ENCODE peak calls at places on chromosomes 5 and 9, in nine cellular contexts. L is endodermal cell, T is suprapubic skin, I is tibial artery, F is A549, N is prostate gland, G is psoas muscle, K is heart right ventricle, X is neural progenitor cell. Q is an unnamed sample. For H3K4me1, the result is how much of the 10 kb centered on the place peaks cover.

GRCh38 chr9:136365775-136366223 is 2.3 kb upstream of the DNLZ start:
- DNase-seq in I (no peak), F (no peak), T (no peak), L (no peak), X (no peak), K (no peak), N (no peak), G (no peak), Q (no peak)

GRCh38 chr9:16787724-16788123 is 82.7 kb downstream of the BNC2 start:
- DNase-seq in L (no peak), T (no peak), X (no peak), F (no peak), I (no peak), K (no peak), N (no peak), G (no peak), Q (no peak)

GRCh38 chr9:92746567-92747458 is 17.8 kb downstream of the BICD2 start:
- DNase-seq in F (no peak), L (no peak), N (no peak), K (no peak), T (peak), G (no peak), X (no peak), I (no peak), Q (no peak)

GRCh38 chr9:77802512-77803293 is 154.6 kb upstream of the GNA14 start:
- DNase-seq in N (no peak), X (no peak), I (no peak), T (no peak), F (no peak), L (no peak), G (no peak), K (no peak), Q (no peak)

GRCh38 chr5:118126159-118126558 is 862.2 kb downstream of the DTWD2 start:
- DNase-seq in X (no peak), L (no peak), T (no peak), I (no peak), K (no peak), F (no peak), G (no peak), N (no peak), Q (no peak)

GRCh38 chr5:179866241-179867078 is 7.8 kb upstream of the MRNIP start:
- DNase-seq in T (peak), N (no peak), X (no peak), G (no peak), I (no peak), K (no peak), F (peak), L (no peak), Q (no peak)

GRCh38 chr9:21084242-21084850 is 6.6 kb upstream of the IFNB1 start:
- DNase-seq in T (no peak), K (no peak), L (no peak), N (no peak), F (no peak), I (no peak), G (no peak), X (no peak), Q (no peak)

GRCh38 chr5:849651-850301 is 1.0 kb downstream of the ZDHHC11 start:
- DNase-seq in I (peak), K (peak), N (no peak), T (peak), F (no peak), X (peak), G (peak), L (no peak), Q (peak)

GRCh38 chr9:15349892-15350761 is 43.1 kb upstream of the TTC39B start:
- DNase-seq in G (no peak), N (no peak), T (no peak), X (no peak), K (no peak), F (peak), I (no peak), L (no peak), Q (no peak)

GRCh38 chr9:17052626-17053025 is 82.2 kb upstream of the CNTLN start:
- DNase-seq in G (no peak), X (peak), K (no peak), F (no peak), I (no peak), N (no peak), L (no peak), T (no peak), Q (no peak)

GRCh38 chr5:72651109-72651508 is 143.9 kb upstream of the ZNF366 start:
- DNase-seq in N (no peak), I (no peak), T (no peak), G (no peak), L (no peak), F (no peak), X (no peak), K (no peak), Q (no peak)

GRCh38 chr5:54518146-54519082 is 855 bp downstream of the SNX18 start:
- DNase-seq in T (peak), G (peak), I (peak), X (peak), N (peak), F (peak), L (peak), K (peak), Q (peak)

GRCh38 chr9:73037613-73038012 is 84.8 kb upstream of the ALDH1A1 start:
- DNase-seq in K (no peak), X (no peak), L (no peak), N (no peak), I (no peak), G (no peak), T (no peak), F (peak), Q (no peak)

GRCh38 chr5:130705368-130705767 is 459.7 kb downstream of the HINT1 start:
- DNase-seq in I (no peak), T (no peak), L (no peak), N (no peak), X (no peak), K (no peak), G (no peak), F (no peak), Q (no peak)

GRCh38 chr5:75668988-75669760 is 48.1 kb downstream of the POC5 start:
- DNase-seq in X (no peak), K (peak), N (no peak), T (no peak), F (peak), I (no peak), G (peak), L (no peak), Q (peak)

GRCh38 chr5:112210430-112211005 is 208.6 kb downstream of the EPB41L4A start:
- DNase-seq in T (no peak), G (no peak), I (no peak), L (peak), X (peak), F (peak), N (peak), K (peak), Q (no peak)

GRCh38 chr5:102617187-102617856 is 118.5 kb upstream of the SLCO6A1 start:
- DNase-seq in N (no peak), G (no peak), X (no peak), F (no peak), L (no peak), I (no peak), K (no peak), T (no peak), Q (no peak)

GRCh38 chr5:106940986-106941385 is 729.8 kb downstream of the EFNA5 start:
- DNase-seq in F (peak), I (no peak), N (no peak), K (no peak), G (no peak), L (no peak), T (no peak), X (no peak), Q (no peak)

GRCh38 chr5:79787448-79787847 is 97.8 kb downstream of the CMYA5 start:
- DNase-seq in L (no peak), G (no peak), I (no peak), F (no peak), T (no peak), N (no peak), K (peak), X (no peak), Q (no peak)

GRCh38 chr5:57179262-57179960 is 5.6 kb downstream of the GPBP1 start:
- DNase-seq in I (no peak), G (no peak), F (no peak), K (peak), N (no peak), X (no peak), L (no peak), T (no peak), Q (no peak)

GRCh38 chr5:57174850-57175525 is 1.1 kb downstream of the GPBP1 start:
- DNase-seq in X (peak), G (no peak), L (no peak), T (no peak), N (peak), F (no peak), K (no peak), I (no peak), Q (peak)

GRCh38 chr5:57175586-57175985 is 1.7 kb downstream of the GPBP1 start:
- DNase-seq in I (no peak), X (peak), T (no peak), K (no peak), F (no peak), G (no peak), N (no peak), L (no peak), Q (peak)

GRCh38 chr5:57176350-57176857 is 2.5 kb downstream of the GPBP1 start:
- DNase-seq in K (no peak), T (no peak), N (no peak), G (no peak), F (no peak), L (no peak), I (no peak), X (no peak), Q (no peak)

DNA sequence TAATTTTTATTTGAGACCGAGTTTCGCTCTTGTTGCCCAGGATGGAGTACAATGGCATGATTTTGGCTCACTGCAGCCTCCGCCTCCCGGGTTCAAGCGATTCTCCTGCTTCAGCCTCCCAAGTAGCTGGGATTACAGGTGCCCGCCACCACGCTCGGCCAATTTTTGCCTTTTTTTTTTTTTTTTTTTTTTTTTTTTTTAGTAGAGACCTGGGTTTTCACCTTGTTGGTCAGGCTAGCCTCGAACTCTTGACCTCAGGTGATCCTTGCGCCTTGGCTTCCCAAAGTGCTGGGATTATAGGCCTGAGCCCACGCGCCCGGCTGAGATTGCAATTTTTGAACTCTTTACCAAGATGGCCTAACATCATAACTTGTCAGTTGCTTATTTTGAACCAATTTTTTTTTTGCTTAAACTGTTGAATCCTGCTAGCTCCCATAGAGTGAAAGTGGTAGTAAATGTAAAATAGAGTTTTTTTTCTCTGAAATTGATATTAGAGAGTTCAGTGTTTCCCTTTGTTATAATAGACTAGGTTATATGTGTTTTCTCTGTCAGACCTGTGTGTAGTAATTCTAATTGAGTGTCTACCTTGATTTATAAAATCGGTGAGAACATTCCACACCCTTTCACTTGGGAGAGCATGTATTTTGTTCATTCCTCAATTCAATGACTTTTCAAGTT is 3.8 kb downstream of the GPBP1 start:
- DNase-seq in F (no peak), X (no peak), L (no peak), T (no peak), I (no peak), G (no peak), K (no peak), N (no peak), Q (no peak)
- H3K4me1 ChIP-seq in F (under half), X (under half), L (under half), T (half or more), I (half or more), G (under half), K (half or more), N (under half), Q (under half)

DNA sequence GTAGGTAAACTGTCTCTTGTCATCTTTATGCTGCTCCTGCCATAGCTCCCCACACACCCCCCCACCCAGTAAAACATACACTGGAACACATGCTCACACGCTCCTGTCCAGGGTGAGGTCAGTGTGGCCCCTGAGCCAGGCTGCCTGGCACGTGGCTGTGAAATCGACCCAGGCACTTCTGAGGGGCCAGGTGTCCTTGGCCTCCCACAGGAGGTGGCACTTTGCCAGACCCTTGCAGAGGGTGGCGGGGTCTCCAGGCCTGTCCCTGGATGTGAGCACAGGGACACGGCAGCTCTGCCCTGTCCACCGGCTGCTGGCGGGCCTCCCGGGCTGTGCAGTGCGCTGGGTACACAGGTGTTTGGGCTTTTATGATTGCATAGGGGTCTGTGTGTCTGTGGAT is 10.0 kb upstream of the CRB2 start:
- DNase-seq in K (no peak), F (no peak), G (no peak), X (no peak), N (no peak), L (no peak), T (no peak), I (peak), Q (no peak)
- H3K4me1 ChIP-seq in K (under half), F (under half), G (under half), X (under half), N (under half), L (under half), T (under half), I (under half), Q (under half)

GRCh38 chr5:172870807-172871431 is 36.9 kb downstream of the ERGIC1 start:
- DNase-seq in N (no peak), L (no peak), T (peak), K (peak), X (no peak), G (peak), F (no peak), I (no peak), Q (peak)

GRCh38 chr5:172868924-172869565 is 35.0 kb downstream of the ERGIC1 start:
- DNase-seq in X (no peak), T (peak), G (peak), N (peak), L (no peak), I (peak), F (peak), K (peak), Q (no peak)

GRCh38 chr5:172871561-172871960 is 37.5 kb downstream of the ERGIC1 start:
- DNase-seq in L (no peak), G (no peak), T (no peak), F (no peak), I (no peak), N (no peak), K (no peak), X (no peak), Q (no peak)

GRCh38 chr5:172869734-172870133 is 35.7 kb downstream of the ERGIC1 start:
- DNase-seq in G (no peak), K (no peak), T (no peak), X (no peak), N (no peak), L (no peak), F (no peak), I (no peak), Q (no peak)

DNA sequence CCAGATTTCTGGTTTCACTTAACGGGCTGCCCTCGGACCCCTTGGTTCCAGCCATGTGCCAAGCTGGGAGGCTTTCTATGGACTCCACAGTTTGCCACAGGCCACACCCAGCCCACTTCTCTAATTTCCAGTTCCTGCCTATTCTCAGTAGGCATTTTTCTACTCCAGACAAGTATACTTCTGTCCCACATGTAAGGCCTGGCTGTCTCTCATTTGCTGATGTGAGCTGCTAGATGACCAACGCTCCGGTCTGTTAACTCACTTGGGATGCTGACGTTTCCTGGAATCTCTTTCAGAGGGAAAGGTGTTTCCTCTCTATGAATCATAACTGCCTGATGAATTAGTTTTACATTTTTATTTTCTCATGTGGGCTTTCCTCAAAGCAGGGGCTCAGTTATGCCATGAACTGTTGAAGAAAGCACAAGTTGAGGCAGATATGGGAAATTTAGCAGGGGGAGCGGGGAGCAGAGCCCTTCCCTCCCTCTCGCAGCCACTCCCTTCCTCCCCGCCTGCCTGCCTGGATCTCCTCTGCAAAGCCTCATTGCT is 36.3 kb downstream of the ERGIC1 start:
- DNase-seq in T (peak), I (no peak), N (no peak), X (no peak), L (no peak), F (peak), K (peak), G (peak), Q (no peak)
- H3K4me1 ChIP-seq in T (half or more), I (half or more), N (under half), X (under half), L (under half), F (half or more), K (half or more), G (half or more), Q (under half)

GRCh38 chr9:89441655-89441970 is 56.3 kb downstream of the SEMA4D start:
- DNase-seq in T (no peak), L (no peak), K (no peak), X (no peak), G (no peak), N (peak), F (no peak), I (no peak), Q (peak)

GRCh38 chr9:89440548-89440947 is 57.4 kb downstream of the SEMA4D start:
- DNase-seq in T (peak), K (no peak), F (no peak), G (peak), L (no peak), X (no peak), N (peak), I (peak), Q (peak)

GRCh38 chr9:89442016-89442415 is 55.9 kb downstream of the SEMA4D start:
- DNase-seq in K (no peak), N (no peak), T (no peak), F (no peak), I (no peak), L (no peak), G (no peak), X (no peak), Q (no peak)

GRCh38 chr9:89440046-89440445 is 57.9 kb downstream of the SEMA4D start:
- DNase-seq in T (peak), L (no peak), X (no peak), F (no peak), K (no peak), N (no peak), G (no peak), I (no peak), Q (peak)

DNA sequence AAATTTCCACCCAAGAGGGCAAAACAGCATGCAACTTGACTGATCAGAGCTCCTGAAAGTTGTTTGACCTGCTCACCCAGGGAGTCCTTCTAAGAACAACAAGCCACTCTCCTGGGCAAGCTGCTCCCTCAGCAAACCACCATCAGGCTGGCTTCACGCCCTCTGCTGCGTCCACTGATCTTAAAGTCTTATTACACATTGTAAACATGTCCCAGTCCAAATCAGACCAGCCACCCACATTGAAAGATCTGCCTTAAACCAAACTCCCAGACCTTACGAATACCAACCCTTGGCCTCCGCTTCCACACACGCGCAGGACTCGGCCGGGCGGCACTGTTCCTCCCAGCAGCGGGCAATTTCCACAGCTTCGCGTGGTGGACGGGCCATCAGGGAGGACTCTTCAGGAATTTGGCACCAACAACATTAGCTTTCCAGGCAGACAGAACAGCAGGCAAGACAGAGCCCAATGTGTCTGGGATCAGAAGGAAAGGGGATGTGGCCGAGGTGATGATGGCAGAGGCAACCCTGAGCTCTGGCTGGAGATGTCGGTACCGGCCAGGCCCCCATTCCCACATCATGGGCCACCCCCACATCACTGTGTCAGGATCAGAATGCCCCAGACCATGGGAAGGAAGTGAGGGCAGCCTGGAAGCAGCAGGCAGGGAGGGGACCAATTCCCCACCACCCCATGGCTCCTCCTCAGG is 56.8 kb downstream of the SEMA4D start:
- DNase-seq in L (no peak), X (no peak), N (peak), G (no peak), I (no peak), K (no peak), T (peak), F (no peak), Q (no peak)
- H3K4me1 ChIP-seq in L (under half), X (under half), N (under half), G (half or more), I (under half), K (under half), T (half or more), F (under half), Q (under half)

DNA sequence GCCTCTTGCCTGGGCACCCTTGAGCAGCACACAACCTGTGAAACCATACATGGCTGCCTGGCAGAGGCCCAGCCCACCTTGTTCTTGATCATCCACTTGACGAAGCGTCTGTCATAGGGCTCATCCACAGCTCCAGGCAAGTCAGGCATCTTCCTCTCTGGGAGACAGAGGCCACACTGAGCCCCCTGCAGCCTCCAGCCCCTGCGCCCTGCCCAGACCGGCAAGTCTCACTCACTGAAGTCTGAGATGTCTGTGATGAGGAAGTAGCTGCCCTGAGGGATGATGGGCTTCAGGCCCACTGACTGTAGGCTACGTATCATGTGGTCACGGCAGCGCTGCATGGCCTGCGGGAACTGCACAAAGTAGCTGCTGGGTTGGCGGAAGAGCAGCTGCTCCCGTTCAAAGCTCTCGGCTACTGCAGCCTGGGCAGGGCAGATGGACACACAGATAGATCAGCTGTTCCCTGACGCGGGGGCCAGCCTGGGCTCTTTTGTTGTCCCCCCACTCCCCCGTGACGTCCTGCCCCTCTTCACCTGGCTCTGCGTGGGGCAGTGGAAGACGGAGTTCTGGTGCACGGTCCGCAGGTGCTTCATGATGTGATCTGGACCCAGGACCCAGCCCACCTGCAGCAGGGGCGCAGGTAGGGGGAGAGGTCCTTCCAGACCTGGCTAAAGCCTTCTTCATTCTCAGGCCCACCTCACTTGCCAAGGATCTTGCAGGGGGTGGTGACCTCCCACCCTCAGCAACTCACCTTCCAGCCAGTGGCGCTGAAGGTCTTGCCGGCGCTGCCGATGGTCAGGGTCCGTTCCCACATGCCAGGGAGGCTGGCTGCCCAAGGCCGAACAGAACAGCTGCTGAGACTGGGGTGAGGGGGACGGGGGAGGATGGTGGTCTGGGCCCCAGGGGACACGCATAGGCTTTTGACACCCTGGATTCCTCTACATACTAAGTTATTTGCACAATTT is 5.9 kb upstream of the SPOUT1 start:
- DNase-seq in F (no peak), G (no peak), N (no peak), L (no peak), T (no peak), K (no peak), I (no peak), X (no peak), Q (peak)
- H3K4me1 ChIP-seq in F (under half), G (under half), N (under half), L (under half), T (under half), K (under half), I (under half), X (under half), Q (under half)

Q was measured in mucosa of descending colon.